ENCODE peak calls at places on chromosomes 12 and 14, in ten cellular contexts. One of them, this sample, is unnamed. For H3K27me3, the result is how much of the 10 kb centered on the place peaks cover.

GRCh38 chr14:100592461-100592871 is 5.2 kb upstream of the BEGAIN start:
- DNase-seq in sigmoid colon: peak
- DNase-seq in Caco-2: no peak
- DNase-seq in lower lobe of right lung: peak
- DNase-seq in uterus: no peak
- DNase-seq in thoracic aorta: no peak
- DNase-seq in cardiac muscle cell: no peak
- DNase-seq in foreskin keratinocyte: no peak
- DNase-seq in neuronal stem cell: no peak
- DNase-seq in esophagus squamous epithelium: no peak
- DNase-seq in this sample: no peak

GRCh38 chr14:66503532-66503931 is 4.4 kb upstream of the GPHN start:
- DNase-seq in sigmoid colon: no peak
- DNase-seq in Caco-2: no peak
- DNase-seq in lower lobe of right lung: no peak
- DNase-seq in uterus: no peak
- DNase-seq in thoracic aorta: no peak
- DNase-seq in cardiac muscle cell: peak
- DNase-seq in foreskin keratinocyte: peak
- DNase-seq in neuronal stem cell: no peak
- DNase-seq in esophagus squamous epithelium: no peak
- DNase-seq in this sample: no peak

GRCh38 chr12:123972448-123973401 is at the start of the genes CCDC92 and ZNF664:
- DNase-seq in sigmoid colon: peak
- DNase-seq in Caco-2: peak
- DNase-seq in lower lobe of right lung: peak
- DNase-seq in uterus: peak
- DNase-seq in thoracic aorta: peak
- DNase-seq in cardiac muscle cell: peak
- DNase-seq in foreskin keratinocyte: peak
- DNase-seq in neuronal stem cell: peak
- DNase-seq in esophagus squamous epithelium: peak
- DNase-seq in this sample: no peak

GRCh38 chr12:127675936-127676335 is 591.0 kb upstream of the TMEM132C start:
- DNase-seq in sigmoid colon: no peak
- DNase-seq in Caco-2: no peak
- DNase-seq in lower lobe of right lung: no peak
- DNase-seq in uterus: no peak
- DNase-seq in thoracic aorta: no peak
- DNase-seq in cardiac muscle cell: no peak
- DNase-seq in foreskin keratinocyte: no peak
- DNase-seq in neuronal stem cell: no peak
- DNase-seq in esophagus squamous epithelium: no peak
- DNase-seq in this sample: no peak

GRCh38 chr12:69929531-69929930 is 104.5 kb downstream of the MYRFL start:
- DNase-seq in sigmoid colon: no peak
- DNase-seq in Caco-2: no peak
- DNase-seq in lower lobe of right lung: no peak
- DNase-seq in uterus: no peak
- DNase-seq in thoracic aorta: no peak
- DNase-seq in cardiac muscle cell: peak
- DNase-seq in foreskin keratinocyte: no peak
- DNase-seq in neuronal stem cell: no peak
- DNase-seq in esophagus squamous epithelium: no peak
- DNase-seq in this sample: no peak

GRCh38 chr12:95218164-95218851 is 701 bp downstream of the VEZT start:
- DNase-seq in sigmoid colon: no peak
- DNase-seq in Caco-2: no peak
- DNase-seq in lower lobe of right lung: no peak
- DNase-seq in uterus: peak
- DNase-seq in thoracic aorta: no peak
- DNase-seq in cardiac muscle cell: peak
- DNase-seq in foreskin keratinocyte: peak
- DNase-seq in neuronal stem cell: peak
- DNase-seq in esophagus squamous epithelium: no peak
- DNase-seq in this sample: no peak

GRCh38 chr12:91335724-91336123 is 153.1 kb upstream of the DCN start:
- DNase-seq in sigmoid colon: no peak
- DNase-seq in Caco-2: no peak
- DNase-seq in lower lobe of right lung: no peak
- DNase-seq in uterus: no peak
- DNase-seq in thoracic aorta: no peak
- DNase-seq in cardiac muscle cell: peak
- DNase-seq in foreskin keratinocyte: no peak
- DNase-seq in neuronal stem cell: no peak
- DNase-seq in esophagus squamous epithelium: no peak
- DNase-seq in this sample: no peak

GRCh38 chr12:12384601-12385321 is 27.9 kb downstream of the BORCS5 start:
- DNase-seq in sigmoid colon: no peak
- DNase-seq in Caco-2: peak
- DNase-seq in lower lobe of right lung: no peak
- DNase-seq in uterus: no peak
- DNase-seq in thoracic aorta: no peak
- DNase-seq in cardiac muscle cell: peak
- DNase-seq in foreskin keratinocyte: no peak
- DNase-seq in neuronal stem cell: no peak
- DNase-seq in esophagus squamous epithelium: no peak
- DNase-seq in this sample: no peak

GRCh38 chr14:83473416-83473815 is 1939.8 kb upstream of the SEL1L start:
- DNase-seq in sigmoid colon: no peak
- DNase-seq in Caco-2: no peak
- DNase-seq in lower lobe of right lung: no peak
- DNase-seq in uterus: no peak
- DNase-seq in thoracic aorta: no peak
- DNase-seq in cardiac muscle cell: peak
- DNase-seq in foreskin keratinocyte: no peak
- DNase-seq in neuronal stem cell: no peak
- DNase-seq in esophagus squamous epithelium: no peak
- DNase-seq in this sample: no peak

GRCh38 chr12:30796891-30797371 is 42.2 kb upstream of the CAPRIN2 start:
- DNase-seq in sigmoid colon: no peak
- DNase-seq in Caco-2: peak
- DNase-seq in lower lobe of right lung: no peak
- DNase-seq in uterus: no peak
- DNase-seq in thoracic aorta: no peak
- DNase-seq in cardiac muscle cell: peak
- DNase-seq in foreskin keratinocyte: peak
- DNase-seq in neuronal stem cell: no peak
- DNase-seq in esophagus squamous epithelium: no peak
- DNase-seq in this sample: no peak

GRCh38 chr14:52563120-52563519 is 10.5 kb downstream of the GPR137C start:
- DNase-seq in sigmoid colon: no peak
- DNase-seq in Caco-2: no peak
- DNase-seq in lower lobe of right lung: no peak
- DNase-seq in uterus: no peak
- DNase-seq in thoracic aorta: no peak
- DNase-seq in cardiac muscle cell: peak
- DNase-seq in foreskin keratinocyte: peak
- DNase-seq in neuronal stem cell: no peak
- DNase-seq in esophagus squamous epithelium: no peak
- DNase-seq in this sample: no peak

GRCh38 chr14:69484444-69485113 is at the start of gene PLEKHD1:
- DNase-seq in sigmoid colon: no peak
- DNase-seq in Caco-2: peak
- DNase-seq in lower lobe of right lung: peak
- DNase-seq in uterus: no peak
- DNase-seq in thoracic aorta: no peak
- DNase-seq in cardiac muscle cell: no peak
- DNase-seq in foreskin keratinocyte: no peak
- DNase-seq in neuronal stem cell: peak
- DNase-seq in esophagus squamous epithelium: no peak
- DNase-seq in this sample: no peak

GRCh38 chr12:12715459-12716150 is 1.6 kb upstream of the CDKN1B start:
- DNase-seq in sigmoid colon: no peak
- DNase-seq in Caco-2: no peak
- DNase-seq in lower lobe of right lung: no peak
- DNase-seq in uterus: no peak
- DNase-seq in thoracic aorta: no peak
- DNase-seq in cardiac muscle cell: no peak
- DNase-seq in foreskin keratinocyte: no peak
- DNase-seq in neuronal stem cell: no peak
- DNase-seq in esophagus squamous epithelium: no peak
- DNase-seq in this sample: no peak

GRCh38 chr12:4947297-4947696 is 37.6 kb downstream of the KCNA1 start:
- DNase-seq in sigmoid colon: no peak
- DNase-seq in Caco-2: no peak
- DNase-seq in lower lobe of right lung: no peak
- DNase-seq in uterus: no peak
- DNase-seq in thoracic aorta: no peak
- DNase-seq in cardiac muscle cell: no peak
- DNase-seq in foreskin keratinocyte: no peak
- DNase-seq in neuronal stem cell: peak
- DNase-seq in esophagus squamous epithelium: no peak
- DNase-seq in this sample: no peak

GRCh38 chr14:28780843-28781503 is 14.4 kb downstream of the FOXG1 start:
- DNase-seq in sigmoid colon: no peak
- DNase-seq in Caco-2: no peak
- DNase-seq in lower lobe of right lung: no peak
- DNase-seq in uterus: no peak
- DNase-seq in thoracic aorta: no peak
- DNase-seq in cardiac muscle cell: no peak
- DNase-seq in foreskin keratinocyte: no peak
- DNase-seq in neuronal stem cell: no peak
- DNase-seq in esophagus squamous epithelium: no peak
- DNase-seq in this sample: no peak
- H3K27me3 ChIP-seq in sigmoid colon: half or more
- H3K27me3 ChIP-seq in Caco-2: under half
- H3K27me3 ChIP-seq in lower lobe of right lung: half or more
- H3K27me3 ChIP-seq in uterus: half or more
- H3K27me3 ChIP-seq in thoracic aorta: under half
- H3K27me3 ChIP-seq in cardiac muscle cell: half or more
- H3K27me3 ChIP-seq in foreskin keratinocyte: half or more
- H3K27me3 ChIP-seq in neuronal stem cell: under half
- H3K27me3 ChIP-seq in esophagus squamous epithelium: half or more
- H3K27me3 ChIP-seq in this sample: under half

GRCh38 chr12:114412825-114413749 is 7.1 kb upstream of the TBX5 start:
- DNase-seq in sigmoid colon: no peak
- DNase-seq in Caco-2: no peak
- DNase-seq in lower lobe of right lung: no peak
- DNase-seq in uterus: no peak
- DNase-seq in thoracic aorta: no peak
- DNase-seq in cardiac muscle cell: no peak
- DNase-seq in foreskin keratinocyte: no peak
- DNase-seq in neuronal stem cell: no peak
- DNase-seq in esophagus squamous epithelium: no peak
- DNase-seq in this sample: no peak

GRCh38 chr12:114416028-114416427 is 10.1 kb upstream of the TBX5 start:
- DNase-seq in sigmoid colon: no peak
- DNase-seq in Caco-2: no peak
- DNase-seq in lower lobe of right lung: no peak
- DNase-seq in uterus: no peak
- DNase-seq in thoracic aorta: no peak
- DNase-seq in cardiac muscle cell: no peak
- DNase-seq in foreskin keratinocyte: no peak
- DNase-seq in neuronal stem cell: no peak
- DNase-seq in esophagus squamous epithelium: no peak
- DNase-seq in this sample: no peak

GRCh38 chr12:114415525-114415868 is 9.6 kb upstream of the TBX5 start:
- DNase-seq in sigmoid colon: no peak
- DNase-seq in Caco-2: no peak
- DNase-seq in lower lobe of right lung: no peak
- DNase-seq in uterus: no peak
- DNase-seq in thoracic aorta: no peak
- DNase-seq in cardiac muscle cell: no peak
- DNase-seq in foreskin keratinocyte: no peak
- DNase-seq in neuronal stem cell: no peak
- DNase-seq in esophagus squamous epithelium: no peak
- DNase-seq in this sample: no peak

GRCh38 chr12:114414031-114414865 is 8.3 kb upstream of the TBX5 start:
- DNase-seq in sigmoid colon: no peak
- DNase-seq in Caco-2: no peak
- DNase-seq in lower lobe of right lung: no peak
- DNase-seq in uterus: no peak
- DNase-seq in thoracic aorta: no peak
- DNase-seq in cardiac muscle cell: no peak
- DNase-seq in foreskin keratinocyte: no peak
- DNase-seq in neuronal stem cell: no peak
- DNase-seq in esophagus squamous epithelium: no peak
- DNase-seq in this sample: no peak

DNA sequence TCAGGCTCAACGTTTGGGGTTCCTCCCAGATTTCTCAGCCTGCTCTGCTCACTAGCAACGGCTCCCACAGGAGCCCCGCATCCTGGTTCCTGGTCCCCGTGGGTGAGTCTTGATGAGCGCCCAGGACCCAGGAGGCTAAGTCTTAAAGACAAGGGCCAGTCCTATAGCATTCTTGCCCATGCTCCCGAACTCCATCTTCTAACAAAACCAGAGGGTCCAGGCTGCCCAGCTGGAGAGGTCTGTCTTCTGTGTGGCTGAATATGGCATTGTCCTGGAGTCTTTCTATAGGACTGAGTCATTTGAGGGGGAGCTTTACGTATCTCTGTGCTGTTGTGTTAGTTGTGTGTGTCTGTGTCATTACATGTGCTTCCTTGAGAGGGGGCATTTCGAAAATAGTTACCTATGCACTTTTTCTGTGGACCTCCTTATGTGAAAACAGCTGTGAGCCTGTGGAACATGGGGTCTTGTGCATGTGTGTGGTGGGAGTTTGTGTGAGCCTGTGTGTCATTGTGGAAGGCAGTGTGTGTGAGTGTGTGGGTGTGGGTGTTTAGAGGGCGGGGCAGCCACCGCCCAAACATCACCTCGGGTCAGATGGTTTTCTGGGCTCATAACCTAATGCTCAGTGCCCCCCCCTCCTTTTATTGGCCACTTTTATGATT is 9.1 kb upstream of the TBX5 start:
- DNase-seq in sigmoid colon: no peak
- DNase-seq in Caco-2: no peak
- DNase-seq in lower lobe of right lung: no peak
- DNase-seq in uterus: no peak
- DNase-seq in thoracic aorta: no peak
- DNase-seq in cardiac muscle cell: no peak
- DNase-seq in foreskin keratinocyte: no peak
- DNase-seq in neuronal stem cell: no peak
- DNase-seq in esophagus squamous epithelium: no peak
- DNase-seq in this sample: no peak
- H3K27me3 ChIP-seq in sigmoid colon: half or more
- H3K27me3 ChIP-seq in Caco-2: under half
- H3K27me3 ChIP-seq in lower lobe of right lung: half or more
- H3K27me3 ChIP-seq in uterus: half or more
- H3K27me3 ChIP-seq in thoracic aorta: under half
- H3K27me3 ChIP-seq in cardiac muscle cell: half or more
- H3K27me3 ChIP-seq in foreskin keratinocyte: half or more
- H3K27me3 ChIP-seq in neuronal stem cell: under half
- H3K27me3 ChIP-seq in esophagus squamous epithelium: half or more
- H3K27me3 ChIP-seq in this sample: under half

GRCh38 chr14:32933623-32933942 is 5.1 kb upstream of the NPAS3 start:
- DNase-seq in sigmoid colon: no peak
- DNase-seq in Caco-2: no peak
- DNase-seq in lower lobe of right lung: no peak
- DNase-seq in uterus: no peak
- DNase-seq in thoracic aorta: no peak
- DNase-seq in cardiac muscle cell: peak
- DNase-seq in foreskin keratinocyte: peak
- DNase-seq in neuronal stem cell: peak
- DNase-seq in esophagus squamous epithelium: no peak
- DNase-seq in this sample: no peak
- H3K27me3 ChIP-seq in sigmoid colon: under half
- H3K27me3 ChIP-seq in Caco-2: under half
- H3K27me3 ChIP-seq in lower lobe of right lung: half or more
- H3K27me3 ChIP-seq in uterus: under half
- H3K27me3 ChIP-seq in thoracic aorta: under half
- H3K27me3 ChIP-seq in cardiac muscle cell: half or more
- H3K27me3 ChIP-seq in foreskin keratinocyte: half or more
- H3K27me3 ChIP-seq in neuronal stem cell: under half
- H3K27me3 ChIP-seq in esophagus squamous epithelium: half or more
- H3K27me3 ChIP-seq in this sample: under half

GRCh38 chr14:95069018-95069417 is 88.3 kb downstream of the DICER1 start:
- DNase-seq in sigmoid colon: no peak
- DNase-seq in Caco-2: no peak
- DNase-seq in lower lobe of right lung: no peak
- DNase-seq in uterus: peak
- DNase-seq in thoracic aorta: no peak
- DNase-seq in cardiac muscle cell: no peak
- DNase-seq in foreskin keratinocyte: no peak
- DNase-seq in neuronal stem cell: no peak
- DNase-seq in esophagus squamous epithelium: no peak
- DNase-seq in this sample: no peak
- H3K27me3 ChIP-seq in sigmoid colon: under half
- H3K27me3 ChIP-seq in Caco-2: under half
- H3K27me3 ChIP-seq in lower lobe of right lung: under half
- H3K27me3 ChIP-seq in uterus: under half
- H3K27me3 ChIP-seq in thoracic aorta: under half
- H3K27me3 ChIP-seq in cardiac muscle cell: under half
- H3K27me3 ChIP-seq in foreskin keratinocyte: under half
- H3K27me3 ChIP-seq in neuronal stem cell: under half
- H3K27me3 ChIP-seq in esophagus squamous epithelium: under half
- H3K27me3 ChIP-seq in this sample: under half